ENCODE peak calls at places on chromosomes 11 and 22, in four cellular contexts. Z is K562, X is IMR-90, E is GM12878. F is an unnamed sample.

GRCh38 chr11:813037-813436 is 3.3 kb downstream of the RPLP2 start:
- DNase-seq in Z (no peak), X (no peak), E (no peak), F (no peak)

GRCh38 chr11:114078423-114078822 is 18.9 kb downstream of the ZBTB16 start:
- DNase-seq in E (no peak), X (no peak), Z (no peak), F (no peak)

GRCh38 chr11:71355266-71355665 is 92.9 kb downstream of the DHCR7 start:
- DNase-seq in Z (no peak), X (peak), E (no peak), F (no peak)

GRCh38 chr11:134780486-134781155 is 368.6 kb upstream of the B3GAT1 start:
- DNase-seq in X (no peak), E (no peak), Z (no peak), F (no peak)

GRCh38 chr11:45657496-45658260 is 7.7 kb downstream of the CHST1 start:
- DNase-seq in Z (no peak), X (no peak), E (no peak), F (no peak)

GRCh38 chr11:723120-723883 is 17.3 kb downstream of the EPS8L2 start:
- DNase-seq in E (no peak), X (peak), Z (no peak), F (peak)

GRCh38 chr11:12618743-12619540 is 55.3 kb upstream of the TEAD1 start:
- DNase-seq in E (no peak), Z (no peak), X (no peak), F (no peak)

GRCh38 chr11:90947930-90948329 is 725.1 kb upstream of the CHORDC1 start:
- DNase-seq in Z (no peak), X (no peak), E (no peak), F (no peak)

GRCh38 chr11:21785351-21785750 is 407.5 kb upstream of the ANO5 start:
- DNase-seq in X (no peak), Z (no peak), E (no peak), F (no peak)

GRCh38 chr22:37098976-37099577 is 10.4 kb downstream of the TMPRSS6 start:
- DNase-seq in E (no peak), X (no peak), Z (no peak), F (no peak)
- TF ChIP-seq FOS in E (no peak), X (no peak), Z (no peak), F (no peak)

GRCh38 chr11:77211040-77211451 is 83.0 kb downstream of the MYO7A start:
- DNase-seq in E (no peak), Z (no peak), X (no peak), F (no peak)
- TF ChIP-seq FOS in E (no peak), Z (no peak), X (no peak), F (no peak)

GRCh38 chr11:19922689-19923035 is 210.0 kb downstream of the NAV2 start:
- DNase-seq in Z (no peak), E (no peak), X (peak), F (no peak)

GRCh38 chr11:19923631-19924030 is 211.0 kb downstream of the NAV2 start:
- DNase-seq in X (no peak), E (no peak), Z (no peak), F (no peak)

GRCh38 chr11:19921976-19922688 is 209.5 kb downstream of the NAV2 start:
- DNase-seq in Z (no peak), E (no peak), X (no peak), F (no peak)

GRCh38 chr11:19920982-19921381 is 208.3 kb downstream of the NAV2 start:
- DNase-seq in E (no peak), Z (no peak), X (no peak), F (no peak)

DNA sequence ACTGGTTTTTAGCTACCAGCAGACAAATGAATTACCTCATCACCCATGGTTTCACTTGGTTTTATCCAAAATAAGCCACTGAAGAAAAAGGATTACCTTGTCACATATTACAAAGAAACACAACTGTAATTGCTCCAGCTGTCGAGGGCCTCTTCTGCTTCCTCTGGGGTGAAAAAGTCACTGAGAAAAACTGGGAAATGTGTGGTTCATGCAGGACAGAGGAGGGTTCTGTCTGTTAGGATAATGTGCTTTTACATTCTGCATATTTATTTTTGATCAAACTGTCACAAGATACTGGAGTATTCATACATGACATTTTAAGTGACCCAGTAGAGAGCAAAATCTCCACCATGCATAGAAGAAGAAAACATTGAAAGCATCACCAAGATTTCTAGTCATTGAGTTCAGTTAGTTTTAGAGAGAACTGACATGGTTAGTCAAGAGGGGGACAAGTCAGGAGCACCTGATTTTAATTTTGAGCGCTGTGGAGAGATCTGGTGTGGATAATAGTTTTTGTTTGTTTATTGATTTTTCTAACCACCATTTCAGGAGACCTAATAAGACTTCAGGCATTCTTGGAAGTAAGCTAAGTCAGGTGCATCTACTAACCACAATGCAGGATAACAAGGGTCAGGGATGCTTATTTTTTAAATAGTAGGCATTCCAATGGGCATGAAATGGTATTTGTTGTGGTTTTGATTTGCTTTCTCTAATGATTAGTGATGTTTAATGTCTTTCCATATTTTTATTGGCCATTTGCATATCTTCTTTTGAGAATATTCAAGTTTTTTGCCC is 211.9 kb downstream of the NAV2 start:
- DNase-seq in Z (no peak), X (no peak), E (no peak), F (no peak)
- TF ChIP-seq FOS in Z (no peak), X (no peak), E (no peak), F (no peak)

GRCh38 chr22:31176923-31177322 is 16.9 kb downstream of the RNF185 start:
- DNase-seq in E (no peak), X (no peak), Z (no peak), F (no peak)
- TF ChIP-seq FOS in E (no peak), X (no peak), Z (no peak), F (no peak)